ENCODE peak calls at places on chromosomes 3 and 15, in six cellular contexts. E is ELF-1; Y is activated T-cell treated with anti-CD3 and anti-CD28 coated beads for 1 hour; N is activated CD4-positive, alpha-beta T cell treated with anti-CD3 and anti-CD28 coated beads for 24 hours; L is ecto neural progenitor cell; D is naive thymus-derived CD8-positive, alpha-beta T cell. U is an unnamed sample.

GRCh38 chr15:68352401-68353062 is 75.0 kb downstream of the FEM1B start:
- DNase-seq in Y (no peak), N (peak), E (no peak), D (no peak), L (no peak), U (no peak)

GRCh38 chr3:149553781-149554451 is 79.4 kb downstream of the TM4SF4 start:
- DNase-seq in L (no peak), E (no peak), D (no peak), N (no peak), Y (no peak), U (no peak)

GRCh38 chr15:32651229-32651837 is 9.8 kb downstream of the SCG5 start:
- DNase-seq in N (peak), Y (peak), L (peak), E (peak), D (peak), U (no peak)

GRCh38 chr3:133572158-133573053 is 1.1 kb upstream of the CDV3 start:
- DNase-seq in N (no peak), L (no peak), Y (no peak), D (peak), E (no peak), U (no peak)

GRCh38 chr3:152328841-152329240 is 60.1 kb downstream of the MBNL1 start:
- DNase-seq in D (no peak), N (no peak), L (no peak), E (no peak), Y (no peak), U (no peak)

GRCh38 chr3:16599694-16600093 is 5.5 kb downstream of the DAZL start:
- DNase-seq in D (no peak), N (no peak), E (no peak), Y (no peak), L (no peak), U (no peak)

GRCh38 chr3:48820626-48821324 is 26.9 kb downstream of the PRKAR2A start:
- DNase-seq in N (no peak), D (no peak), Y (no peak), L (no peak), E (no peak), U (no peak)

GRCh38 chr3:38711321-38711720 is 61.8 kb upstream of the SCN5A start:
- DNase-seq in D (no peak), Y (no peak), E (no peak), L (no peak), N (no peak), U (no peak)

GRCh38 chr3:37981348-37981664 is 9.3 kb upstream of the VILL start:
- DNase-seq in Y (no peak), L (no peak), D (no peak), E (no peak), N (no peak), U (no peak)

GRCh38 chr3:117200962-117201361 is 491.4 kb downstream of the TUSC7 start:
- DNase-seq in D (no peak), E (no peak), L (no peak), N (no peak), Y (no peak), U (no peak)

GRCh38 chr3:6551165-6551564 is 309.8 kb upstream of the GRM7 start:
- DNase-seq in D (no peak), L (no peak), Y (no peak), E (no peak), N (no peak), U (no peak)

GRCh38 chr15:92643849-92644815 is 11.4 kb downstream of the FAM174B start:
- DNase-seq in L (peak), D (no peak), N (no peak), Y (no peak), E (peak), U (no peak)

GRCh38 chr15:89556413-89557262 is 18.6 kb upstream of the TICRR start:
- DNase-seq in L (peak), D (peak), E (peak), N (peak), Y (peak), U (no peak)

GRCh38 chr3:10764314-10765051 is 51.5 kb upstream of the SLC6A11 start:
- DNase-seq in N (no peak), Y (no peak), E (peak), D (no peak), L (peak), U (no peak)

GRCh38 chr3:150308481-150308918 is 99.6 kb upstream of the TSC22D2 start:
- DNase-seq in L (no peak), N (no peak), Y (no peak), D (no peak), E (no peak), U (no peak)

GRCh38 chr3:49790626-49791411 is 4.5 kb upstream of the IP6K1 start:
- DNase-seq in E (peak), N (no peak), Y (no peak), L (no peak), D (no peak), U (no peak)

GRCh38 chr3:184491867-184492615 is 69.5 kb upstream of the EPHB3 start:
- DNase-seq in D (no peak), L (no peak), Y (no peak), N (no peak), E (no peak), U (peak)

GRCh38 chr3:2153047-2153446 is 54.4 kb downstream of the CNTN4 start:
- DNase-seq in Y (no peak), E (no peak), L (no peak), D (no peak), N (no peak), U (no peak)

GRCh38 chr3:184358921-184359350 is 2.5 kb downstream of the CLCN2 start:
- DNase-seq in L (no peak), D (no peak), E (no peak), N (no peak), Y (no peak), U (no peak)

GRCh38 chr3:100047455-100048141 is 66.7 kb downstream of the FILIP1L start:
- DNase-seq in L (no peak), Y (no peak), D (no peak), E (no peak), N (no peak), U (no peak)

GRCh38 chr3:31041161-31041978 is 146.9 kb upstream of the GADL1 start:
- DNase-seq in Y (no peak), N (no peak), L (no peak), D (no peak), E (peak), U (no peak)

GRCh38 chr3:169618894-169619792 is 44.4 kb downstream of the MECOM start:
- DNase-seq in N (no peak), Y (no peak), D (no peak), L (no peak), E (peak), U (no peak)

GRCh38 chr15:55954862-55955605 is 38.4 kb downstream of the NEDD4 start:
- DNase-seq in N (no peak), E (no peak), D (no peak), L (no peak), Y (no peak), U (no peak)

GRCh38 chr3:43994594-43995077 is 247.1 kb upstream of the TOPAZ1 start:
- DNase-seq in N (no peak), L (no peak), Y (no peak), E (no peak), D (no peak), U (no peak)

GRCh38 chr15:88238618-88239430 is 17.7 kb downstream of the NTRK3 start:
- DNase-seq in L (peak), D (no peak), Y (no peak), E (peak), N (no peak), U (no peak)

GRCh38 chr3:64329037-64329436 is 103.8 kb upstream of the PRICKLE2 start:
- DNase-seq in E (no peak), N (no peak), L (no peak), Y (no peak), D (no peak), U (peak)

GRCh38 chr3:127403795-127404194 is 115.9 kb upstream of the PRR20G start:
- DNase-seq in N (no peak), L (peak), E (no peak), D (no peak), Y (no peak), U (no peak)

GRCh38 chr3:79247367-79248103 is 520.3 kb downstream of the ROBO1 start:
- DNase-seq in E (no peak), D (no peak), Y (no peak), L (no peak), N (no peak), U (no peak)

GRCh38 chr3:108387065-108387464 is 90.7 kb downstream of the HHLA2 start:
- DNase-seq in N (no peak), D (no peak), Y (no peak), L (no peak), E (no peak), U (no peak)

GRCh38 chr3:45236964-45237363 is 10.9 kb upstream of the TMEM158 start:
- DNase-seq in Y (no peak), D (no peak), E (no peak), N (no peak), L (no peak), U (no peak)

GRCh38 chr3:124768812-124769211 is 38.6 kb downstream of the UMPS start:
- DNase-seq in L (no peak), Y (no peak), E (peak), D (no peak), N (no peak), U (no peak)

GRCh38 chr15:29870495-29871151 is 48.4 kb upstream of the TJP1 start:
- DNase-seq in N (no peak), D (no peak), L (no peak), Y (no peak), E (peak), U (no peak)

GRCh38 chr3:151226088-151226563 is 23.1 kb upstream of the GPR171 start:
- DNase-seq in L (no peak), N (no peak), Y (no peak), D (no peak), E (no peak), U (no peak)

GRCh38 chr15:39783244-39783820 is 691 bp upstream of the FSIP1 start:
- DNase-seq in Y (no peak), D (no peak), E (no peak), L (no peak), N (no peak), U (no peak)

GRCh38 chr15:68930268-68931022 is at the start of gene SPESP1:
- DNase-seq in D (peak), Y (peak), E (no peak), N (peak), L (no peak), U (no peak)

GRCh38 chr15:65077981-65078352 is 1.4 kb downstream of the KBTBD13 start:
- DNase-seq in Y (peak), L (peak), D (peak), E (peak), N (peak), U (no peak)

GRCh38 chr3:134251731-134252391 is 1.2 kb upstream of the RYK start:
- DNase-seq in Y (no peak), N (no peak), D (no peak), L (peak), E (peak), U (no peak)

GRCh38 chr3:43259626-43260025 is 26.7 kb upstream of the SNRK start:
- DNase-seq in L (no peak), Y (no peak), N (no peak), E (no peak), D (no peak), U (peak)

GRCh38 chr3:149441662-149442442 is 32.6 kb upstream of the TM4SF4 start:
- DNase-seq in N (no peak), Y (no peak), L (no peak), D (no peak), E (no peak), U (peak)

U was measured in esophagus muscularis mucosa.